ENCODE peak calls at places on chromosome 4, in six cellular contexts. Y is foreskin keratinocyte, R is esophagus squamous epithelium, P is nephron progenitor cell, S is H9, V is SK-N-SH. K is an unnamed sample.

GRCh38 chr4:135383889-135384288 is 1182.3 kb upstream of the PABPC4L start:
- DNase-seq in S (no peak), R (no peak), P (no peak), Y (no peak), V (no peak), K (no peak)

GRCh38 chr4:41967392-41967791 is 14.2 kb upstream of the DCAF4L1 start:
- DNase-seq in Y (no peak), S (no peak), V (no peak), P (no peak), R (no peak), K (no peak)

GRCh38 chr4:15714616-15715015 is 11.8 kb downstream of the BST1 start:
- DNase-seq in P (no peak), R (no peak), V (no peak), S (no peak), Y (no peak), K (no peak)

GRCh38 chr4:157664726-157665125 is 444.2 kb downstream of the GRIA2 start:
- DNase-seq in R (no peak), Y (peak), V (no peak), P (no peak), S (no peak), K (no peak)

GRCh38 chr4:62051332-62051731 is 851.2 kb downstream of the ADGRL3 start:
- DNase-seq in R (no peak), Y (no peak), V (no peak), P (no peak), S (no peak), K (no peak)

GRCh38 chr4:141570290-141570689 is 66.1 kb upstream of the IL15 start:
- DNase-seq in R (no peak), V (no peak), Y (no peak), P (no peak), S (no peak), K (no peak)

GRCh38 chr4:157043131-157043530 is 32.8 kb upstream of the GLRB start:
- DNase-seq in Y (peak), S (peak), R (no peak), V (peak), P (peak), K (no peak)

GRCh38 chr4:80215449-80216052 is 18.2 kb downstream of the PRDM8 start:
- DNase-seq in S (no peak), R (no peak), V (no peak), P (no peak), Y (no peak), K (no peak)

GRCh38 chr4:99025506-99025905 is 30.0 kb downstream of the METAP1 start:
- DNase-seq in V (no peak), S (no peak), Y (no peak), P (no peak), R (no peak), K (no peak)

GRCh38 chr4:12409507-12410190 is 981.0 kb upstream of the HS3ST1 start:
- DNase-seq in R (no peak), P (no peak), Y (peak), S (no peak), V (no peak), K (no peak)

DNA sequence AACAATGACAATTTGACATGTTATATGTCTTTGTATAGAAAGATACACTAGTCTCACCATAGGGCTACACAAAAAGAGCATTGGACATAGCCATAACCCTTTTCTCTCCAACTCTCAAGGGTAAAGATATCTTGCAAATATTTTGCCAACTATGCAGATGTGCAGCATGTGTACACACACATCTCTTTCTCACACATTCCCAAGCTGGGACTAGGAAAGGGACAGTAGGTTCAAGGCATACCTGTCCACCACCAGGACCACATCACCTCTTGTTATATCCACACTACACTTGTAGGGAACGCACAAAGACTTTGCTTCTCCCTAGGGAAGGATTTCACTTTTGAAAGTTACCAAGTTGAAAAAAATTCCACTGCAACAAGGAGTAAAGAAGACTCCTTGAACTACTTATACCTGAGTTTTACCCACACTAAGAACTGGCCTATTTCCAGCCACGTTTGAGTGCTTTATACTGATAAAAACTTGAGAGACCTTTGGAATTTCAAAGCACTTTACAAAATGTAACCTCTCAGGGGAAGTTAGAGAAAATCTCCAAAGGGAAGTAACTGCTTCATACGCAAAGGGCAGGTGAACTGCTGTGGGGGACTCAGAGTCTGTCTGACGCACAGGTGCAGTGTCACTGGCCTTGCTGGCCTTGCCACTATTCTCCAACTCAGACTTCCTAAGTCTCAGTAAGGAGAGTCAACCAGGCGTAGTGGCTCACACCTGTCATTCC is 36.9 kb downstream of the NR3C2 start:
- DNase-seq in S (no peak), Y (no peak), R (no peak), P (no peak), V (no peak), K (no peak)
- TF ChIP-seq CTCF in S (no peak), Y (no peak), R (no peak), P (no peak), V (no peak), K (no peak)

GRCh38 chr4:152731997-152732396 is 47.5 kb downstream of the TIGD4 start:
- DNase-seq in V (no peak), P (no peak), R (no peak), S (no peak), Y (no peak), K (no peak)

GRCh38 chr4:152727784-152728183 is 48.0 kb upstream of the TMEM154 start:
- DNase-seq in P (no peak), V (no peak), Y (no peak), S (no peak), R (no peak), K (no peak)

GRCh38 chr4:152729466-152729865 is 49.7 kb upstream of the TMEM154 start:
- DNase-seq in V (no peak), Y (peak), R (no peak), P (no peak), S (no peak), K (no peak)

GRCh38 chr4:152724494-152724893 is 44.7 kb upstream of the TMEM154 start:
- DNase-seq in V (no peak), R (no peak), P (no peak), Y (no peak), S (no peak), K (no peak)

DNA sequence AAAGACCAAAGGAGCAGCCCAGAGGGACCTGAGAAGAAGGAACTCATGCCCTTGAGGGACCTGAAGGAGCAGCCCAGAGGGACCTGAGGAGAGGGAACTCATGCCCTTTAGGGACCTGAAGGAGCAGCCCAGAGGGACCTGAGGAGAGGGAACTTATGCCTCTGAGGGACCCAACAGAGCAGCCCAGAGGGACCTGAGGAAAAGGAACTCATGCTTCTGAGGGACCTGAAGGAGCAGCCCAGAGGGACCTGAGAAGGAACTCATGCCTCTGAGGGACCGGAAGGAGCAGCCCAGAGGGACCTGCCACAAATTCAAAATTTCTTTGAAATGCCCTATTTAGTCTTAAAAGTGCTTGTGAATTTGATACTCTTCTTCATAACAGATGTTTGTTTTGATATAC is 48.5 kb upstream of the TMEM154 start:
- DNase-seq in Y (no peak), V (no peak), P (no peak), R (no peak), S (no peak), K (no peak)
- TF ChIP-seq CTCF in Y (no peak), V (no peak), P (no peak), R (no peak), S (no peak), K (no peak)

DNA sequence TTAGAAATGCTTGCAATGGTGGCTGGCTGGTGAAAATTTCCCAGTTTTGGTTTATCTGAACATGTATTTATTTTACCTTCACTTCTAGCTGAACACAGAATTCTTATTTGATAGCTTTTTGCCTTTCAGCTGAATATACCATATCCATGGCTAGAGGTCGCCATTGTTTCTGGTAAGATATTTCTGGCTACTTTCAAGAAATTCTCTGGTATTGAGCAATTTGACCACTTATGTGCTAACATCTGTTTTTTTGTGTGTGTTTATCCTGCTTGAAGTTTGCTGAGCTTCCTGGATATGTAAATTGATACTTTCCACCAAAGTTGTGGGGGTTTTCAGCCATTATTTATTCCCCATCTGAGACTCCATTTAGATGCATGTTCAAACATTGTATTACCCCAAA is 75.4 kb downstream of the FBXW7 start:
- DNase-seq in V (no peak), S (no peak), P (no peak), R (no peak), Y (no peak), K (no peak)
- TF ChIP-seq CTCF in V (no peak), S (peak), P (no peak), R (no peak), Y (peak), K (peak)

GRCh38 chr4:144572660-144573059 is 73.3 kb upstream of the HHIP start:
- DNase-seq in V (no peak), P (no peak), S (peak), Y (no peak), R (no peak), K (no peak)
- TF ChIP-seq CTCF in V (peak), P (no peak), S (peak), Y (no peak), R (no peak), K (no peak)

DNA sequence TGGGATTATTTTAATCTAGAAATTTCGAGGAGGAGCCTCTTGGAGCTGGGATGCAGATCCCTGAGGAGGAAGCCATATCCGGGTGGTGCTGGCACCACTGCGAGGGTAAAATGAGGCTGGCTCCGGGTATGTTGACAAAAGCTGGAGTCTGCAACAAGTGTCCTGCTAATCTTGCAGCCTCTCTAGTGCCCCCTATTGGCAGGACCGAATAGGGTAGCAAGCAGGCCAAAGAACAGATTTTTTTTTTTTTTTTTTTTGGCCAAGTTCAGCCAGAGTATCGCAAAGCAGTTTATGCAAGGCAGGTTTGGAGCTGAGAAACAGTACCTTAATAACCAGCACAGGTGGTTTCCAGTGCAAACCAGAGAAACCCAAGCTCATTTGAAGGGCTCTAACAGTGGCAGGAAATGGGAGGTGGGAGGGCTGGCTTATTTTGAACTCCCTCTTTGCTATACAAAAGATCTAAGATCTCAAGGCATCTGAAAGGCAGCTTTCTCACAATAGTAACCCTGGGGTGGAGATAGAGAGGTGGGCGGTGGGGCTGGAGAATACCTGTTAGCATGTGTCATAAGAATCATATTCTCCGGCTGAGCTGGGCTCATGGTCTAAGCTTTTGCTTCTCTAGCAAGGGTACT is 38.2 kb upstream of the OCIAD2 start:
- DNase-seq in P (peak), Y (peak), R (no peak), S (peak), V (peak), K (no peak)
- TF ChIP-seq CTCF in P (peak), Y (peak), R (no peak), S (peak), V (peak), K (peak)

GRCh38 chr4:1630266-1630665 is 53.8 kb downstream of the FAM53A start:
- DNase-seq in R (no peak), V (no peak), S (no peak), Y (no peak), P (no peak), K (no peak)
- TF ChIP-seq CTCF in R (no peak), V (no peak), S (no peak), Y (no peak), P (no peak), K (no peak)